ENCODE peak calls at places on chromosomes 11 and 22, in ten cellular contexts. M is endodermal cell; J is WERI-Rb-1; V is small intestine; O is left ventricle myocardium inferior; I is colonic mucosa; B is brain microvascular endothelial cell; Q is CD8-positive, alpha-beta memory T cell; L is tibial nerve; E is kidney. U is an unnamed sample.
A peak's percentile ranks its signal among the peaks of the same experiment; 100 is the strongest.

GRCh38 chr22:27616033-27616432 is 185.5 kb downstream of the MN1 start:
- DNase-seq in Q (no peak), V (no peak), L (no peak), M (no peak), I (no peak), J (no peak), E (no peak), B (no peak), O (no peak), U (no peak)

GRCh38 chr22:33542153-33542552 is 378.1 kb downstream of the LARGE1 start:
- DNase-seq in E (no peak), I (no peak), M (no peak), O (no peak), V (no peak), J (no peak), Q (no peak), L (no peak), B (peak; percentile 28), U (no peak)

GRCh38 chr11:73401217-73401923 is 25.2 kb downstream of the RELT start:
- DNase-seq in E (no peak), O (no peak), Q (no peak), L (no peak), J (peak; percentile 40), V (no peak), B (peak; percentile 32), M (peak; percentile 32), I (no peak), U (no peak)

GRCh38 chr11:27926981-27927481 is 180.9 kb downstream of the KIF18A start:
- DNase-seq in E (no peak), M (no peak), J (peak; percentile 11), B (peak; percentile 79), V (no peak), O (no peak), I (no peak), L (no peak), Q (no peak), U (no peak)

GRCh38 chr11:64299847-64300648 is at the start of gene CATSPERZ:
- DNase-seq in L (no peak), M (peak; percentile 74), O (no peak), J (no peak), B (no peak), I (no peak), Q (no peak), V (peak; percentile 42), E (peak; percentile 77), U (no peak)

GRCh38 chr11:122697636-122698167 is 42.2 kb downstream of the UBASH3B start:
- DNase-seq in J (no peak), M (no peak), I (no peak), E (no peak), Q (no peak), O (no peak), B (no peak), V (peak; percentile 11), L (peak; percentile 18), U (no peak)

GRCh38 chr11:77182542-77183420 is 54.7 kb downstream of the MYO7A start:
- DNase-seq in M (no peak), I (no peak), B (no peak), E (peak; percentile 59), J (no peak), O (peak; percentile 12), V (no peak), Q (no peak), L (no peak), U (no peak)

GRCh38 chr11:10792385-10793068 is 16.2 kb downstream of the EIF4G2 start:
- DNase-seq in M (peak; percentile 98), O (peak; percentile 87), B (peak; percentile 65), I (peak; percentile 92), V (peak; percentile 83), Q (peak; percentile 84), L (peak; percentile 60), E (peak; percentile 94), J (peak; percentile 94), U (no peak)

GRCh38 chr11:82747471-82747870 is 13.8 kb upstream of the FAM181B start:
- DNase-seq in V (no peak), B (no peak), M (no peak), O (no peak), E (no peak), J (no peak), I (no peak), L (no peak), Q (no peak), U (no peak)

GRCh38 chr22:20009582-20010306 is 6.9 kb downstream of the ARVCF start:
- DNase-seq in L (no peak), V (no peak), J (no peak), B (no peak), I (no peak), E (peak; percentile 39), M (peak; percentile 23), O (no peak), Q (no peak), U (no peak)

GRCh38 chr11:44943696-44944095 is 7.0 kb downstream of the TP53I11 start:
- DNase-seq in V (no peak), M (peak; percentile 72), E (no peak), J (no peak), L (no peak), I (no peak), B (no peak), O (no peak), Q (no peak), U (no peak)

DNA sequence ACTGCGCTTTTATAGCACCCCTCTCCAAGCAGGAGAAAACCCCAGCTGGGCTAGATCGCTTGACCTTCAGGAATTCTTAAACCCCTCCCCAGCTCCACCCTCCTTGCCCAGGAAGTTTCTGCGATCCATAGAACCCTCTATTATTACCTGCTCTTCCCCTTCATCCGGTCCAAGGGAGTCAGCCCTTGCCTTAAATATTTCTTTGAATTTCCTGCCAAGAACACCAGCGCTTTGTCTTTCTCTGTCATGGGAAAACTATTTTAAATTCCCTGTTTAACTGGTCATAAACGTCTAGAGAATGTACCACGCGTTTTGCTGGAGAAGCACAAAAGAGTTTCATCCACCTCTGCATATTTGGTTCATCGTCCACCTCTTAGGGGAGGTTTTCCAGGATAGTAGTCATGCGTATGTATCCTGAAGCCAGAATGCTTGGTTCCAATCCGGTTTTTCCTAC is 522 bp upstream of the TRAF6 start:
- DNase-seq in E (no peak), O (no peak), B (no peak), J (no peak), M (no peak), I (no peak), L (no peak), V (peak; percentile 32), Q (no peak), U (no peak)
- H3K27ac ChIP-seq in E (peak overlapping the region; percentile 97), O (peak overlapping the region; percentile 97), B (peak overlapping the region; percentile 87), J (no peak overlapping the region), M (no peak overlapping the region), I (peak overlapping the region; percentile 89), L (no peak overlapping the region), V (peak overlapping the region; percentile 93), Q (peak overlapping the region; percentile 82), U (peak overlapping the region; percentile 88)

DNA sequence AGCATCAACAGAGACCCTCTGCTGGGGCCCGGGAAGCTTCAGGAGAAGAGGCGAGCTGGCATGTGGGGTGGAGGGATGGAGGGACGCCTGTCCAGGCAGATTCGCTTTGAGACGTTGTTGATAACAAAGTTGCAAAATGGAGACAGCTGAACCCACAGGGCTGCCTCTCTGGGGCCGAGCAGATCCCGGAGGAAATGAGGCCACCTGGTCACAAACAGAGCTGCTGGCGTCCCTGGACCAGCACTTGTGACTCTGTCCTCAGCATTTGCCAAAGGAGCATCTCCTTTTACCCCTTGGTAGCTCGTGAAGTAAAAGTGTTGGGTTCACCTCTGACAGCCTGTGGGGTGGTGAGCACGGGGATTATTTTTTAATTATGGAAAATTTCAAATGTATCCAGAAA is 20.1 kb downstream of the GRAMD4 start:
- DNase-seq in L (no peak), J (no peak), B (no peak), Q (no peak), V (no peak), O (no peak), M (no peak), E (no peak), I (no peak), U (no peak)
- H3K4me3 ChIP-seq in L (no peak overlapping the region), J (no peak overlapping the region), B (no peak overlapping the region), Q (no peak overlapping the region), V (no peak overlapping the region), O (no peak overlapping the region), M (no peak overlapping the region), E (no peak overlapping the region), I (no peak overlapping the region), U (no peak overlapping the region)

GRCh38 chr11:35539781-35540281 is 14.4 kb upstream of the PAMR1 start:
- DNase-seq in V (no peak), Q (no peak), O (peak; percentile 66), J (peak; percentile 66), L (peak; percentile 59), E (peak; percentile 84), B (peak; percentile 72), M (no peak), I (peak; percentile 25), U (peak; percentile 95)
- H3K27ac ChIP-seq in V (peak overlapping the region; percentile 74), Q (no peak overlapping the region), O (peak overlapping the region; percentile 79), J (no peak overlapping the region), L (no peak overlapping the region), E (no peak overlapping the region), B (peak overlapping the region; percentile 68), M (no peak overlapping the region), I (no peak overlapping the region), U (peak overlapping the region; percentile 70)

GRCh38 chr11:116731821-116732739 is 40.7 kb downstream of the BUD13 start:
- DNase-seq in J (no peak), I (no peak), V (no peak), M (peak; percentile 81), O (no peak), Q (no peak), L (no peak), B (no peak), E (no peak), U (no peak)

GRCh38 chr11:116730568-116730967 is 42.2 kb downstream of the BUD13 start:
- DNase-seq in J (no peak), Q (no peak), V (peak; percentile 49), L (no peak), B (no peak), M (peak; percentile 40), I (no peak), O (peak; percentile 28), E (no peak), U (no peak)

GRCh38 chr11:116729501-116730240 is 43.1 kb downstream of the BUD13 start:
- DNase-seq in L (no peak), B (no peak), M (peak; percentile 29), E (no peak), V (no peak), O (no peak), J (no peak), I (no peak), Q (no peak), U (no peak)

GRCh38 chr11:116730241-116730561 is 42.6 kb downstream of the BUD13 start:
- DNase-seq in J (no peak), V (no peak), B (no peak), E (no peak), I (no peak), Q (no peak), L (no peak), M (no peak), O (no peak), U (no peak)

DNA sequence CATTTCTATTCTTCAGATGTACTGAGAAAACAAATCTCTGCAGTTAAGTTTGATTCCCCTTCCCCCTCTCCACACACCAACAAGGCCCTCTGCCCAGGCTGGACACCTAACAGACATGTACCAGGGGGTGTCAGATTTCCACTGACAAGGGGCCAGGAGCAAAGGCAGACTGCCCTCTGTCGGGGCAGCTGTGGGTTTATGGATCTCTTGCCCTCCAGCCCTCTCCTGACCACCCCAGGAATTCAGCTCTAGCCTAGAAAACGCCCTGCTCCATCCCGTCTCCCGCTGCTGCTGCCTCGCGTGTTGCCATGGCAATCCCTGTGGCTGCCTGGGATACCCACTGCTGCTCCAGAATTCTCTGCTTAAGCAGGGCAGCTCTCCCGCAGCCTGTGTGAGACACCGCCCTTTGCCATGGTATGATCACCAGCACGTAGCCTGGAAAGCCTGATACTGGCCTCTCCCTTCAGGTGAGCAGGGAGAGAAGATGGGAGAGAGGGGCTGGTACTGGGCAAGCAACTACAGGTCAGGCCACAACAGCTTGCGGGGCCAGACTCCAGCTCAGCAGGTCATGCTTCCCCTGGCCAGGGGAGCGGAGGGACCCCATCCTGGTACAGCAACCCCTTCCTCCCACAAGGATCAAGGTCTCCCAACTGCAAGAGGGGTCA is 41.6 kb downstream of the BUD13 start:
- DNase-seq in V (peak; percentile 19), L (no peak), I (no peak), Q (no peak), B (no peak), E (no peak), J (peak; percentile 37), O (no peak), M (peak; percentile 85), U (no peak)
- H3K4me3 ChIP-seq in V (no peak overlapping the region), L (no peak overlapping the region), I (no peak overlapping the region), Q (no peak overlapping the region), B (no peak overlapping the region), E (no peak overlapping the region), J (no peak overlapping the region), O (no peak overlapping the region), M (no peak overlapping the region), U (no peak overlapping the region)

U was measured in vagina.